ENCODE peak calls at places on chromosomes 13 and 19, in five cellular contexts. One of them, this sample, is unnamed.

GRCh38 chr19:16361254-16361653 is 36.6 kb downstream of the KLF2 start:
- DNase-seq in mucosa of gallbladder: no peak
- DNase-seq in stimulated activated CD8-positive, alpha-beta memory T cell treated with anti-CD3 and anti-CD28 coated beads, Interleukin-12 subunit alpha, Interleukin-12 subunit beta, amount 100 ng/mL, for 4 hours: no peak
- DNase-seq in ACHN: no peak
- DNase-seq in COLO829: no peak
- DNase-seq in this sample: no peak

GRCh38 chr13:90233933-90234672 is 1113.4 kb upstream of the MIR17HG start:
- DNase-seq in mucosa of gallbladder: no peak
- DNase-seq in stimulated activated CD8-positive, alpha-beta memory T cell treated with anti-CD3 and anti-CD28 coated beads, Interleukin-12 subunit alpha, Interleukin-12 subunit beta, amount 100 ng/mL, for 4 hours: no peak
- DNase-seq in ACHN: no peak
- DNase-seq in COLO829: peak
- DNase-seq in this sample: no peak

GRCh38 chr13:45073809-45074208 is 46.5 kb upstream of the GTF2F2 start:
- DNase-seq in mucosa of gallbladder: no peak
- DNase-seq in stimulated activated CD8-positive, alpha-beta memory T cell treated with anti-CD3 and anti-CD28 coated beads, Interleukin-12 subunit alpha, Interleukin-12 subunit beta, amount 100 ng/mL, for 4 hours: no peak
- DNase-seq in ACHN: no peak
- DNase-seq in COLO829: no peak
- DNase-seq in this sample: no peak

GRCh38 chr13:112464720-112465119 is 88.6 kb downstream of the SPACA7 start:
- DNase-seq in mucosa of gallbladder: no peak
- DNase-seq in stimulated activated CD8-positive, alpha-beta memory T cell treated with anti-CD3 and anti-CD28 coated beads, Interleukin-12 subunit alpha, Interleukin-12 subunit beta, amount 100 ng/mL, for 4 hours: no peak
- DNase-seq in ACHN: no peak
- DNase-seq in COLO829: no peak
- DNase-seq in this sample: no peak

GRCh38 chr13:112060899-112061366 is 6.0 kb upstream of the SOX1 start:
- DNase-seq in mucosa of gallbladder: no peak
- DNase-seq in stimulated activated CD8-positive, alpha-beta memory T cell treated with anti-CD3 and anti-CD28 coated beads, Interleukin-12 subunit alpha, Interleukin-12 subunit beta, amount 100 ng/mL, for 4 hours: no peak
- DNase-seq in ACHN: no peak
- DNase-seq in COLO829: no peak
- DNase-seq in this sample: no peak

GRCh38 chr19:3351702-3352447 is 14.5 kb upstream of the NFIC start:
- DNase-seq in mucosa of gallbladder: no peak
- DNase-seq in stimulated activated CD8-positive, alpha-beta memory T cell treated with anti-CD3 and anti-CD28 coated beads, Interleukin-12 subunit alpha, Interleukin-12 subunit beta, amount 100 ng/mL, for 4 hours: no peak
- DNase-seq in ACHN: no peak
- DNase-seq in COLO829: no peak
- DNase-seq in this sample: no peak

GRCh38 chr19:38562096-38562495 is 55.7 kb downstream of the MAP4K1 start:
- DNase-seq in mucosa of gallbladder: no peak
- DNase-seq in stimulated activated CD8-positive, alpha-beta memory T cell treated with anti-CD3 and anti-CD28 coated beads, Interleukin-12 subunit alpha, Interleukin-12 subunit beta, amount 100 ng/mL, for 4 hours: no peak
- DNase-seq in ACHN: no peak
- DNase-seq in COLO829: no peak
- DNase-seq in this sample: no peak

GRCh38 chr19:2168619-2169424 is 5.1 kb downstream of the DOT1L start:
- DNase-seq in mucosa of gallbladder: peak
- DNase-seq in stimulated activated CD8-positive, alpha-beta memory T cell treated with anti-CD3 and anti-CD28 coated beads, Interleukin-12 subunit alpha, Interleukin-12 subunit beta, amount 100 ng/mL, for 4 hours: peak
- DNase-seq in ACHN: peak
- DNase-seq in COLO829: peak
- DNase-seq in this sample: no peak

GRCh38 chr13:51687928-51688714 is 103.9 kb downstream of the WDFY2 start:
- DNase-seq in mucosa of gallbladder: no peak
- DNase-seq in stimulated activated CD8-positive, alpha-beta memory T cell treated with anti-CD3 and anti-CD28 coated beads, Interleukin-12 subunit alpha, Interleukin-12 subunit beta, amount 100 ng/mL, for 4 hours: no peak
- DNase-seq in ACHN: no peak
- DNase-seq in COLO829: peak
- DNase-seq in this sample: no peak

GRCh38 chr19:55545913-55546495 is 661 bp upstream of the SBK3 start:
- DNase-seq in mucosa of gallbladder: no peak
- DNase-seq in stimulated activated CD8-positive, alpha-beta memory T cell treated with anti-CD3 and anti-CD28 coated beads, Interleukin-12 subunit alpha, Interleukin-12 subunit beta, amount 100 ng/mL, for 4 hours: no peak
- DNase-seq in ACHN: no peak
- DNase-seq in COLO829: no peak
- DNase-seq in this sample: no peak